ENCODE peak calls at places on chromosomes 4 and X, in seven cellular contexts. R is dermis blood vessel endothelial cell; U is H54; Y is iris pigment epithelial cell; J is NCI-H2081; M is central memory CD8-positive, alpha-beta T cell; V is activated gamma-delta T cell treated with Interleukin-2 at 50 U/mL for 16 hours. D is an unnamed sample.

GRCh38 chr4:1347410-1347864 is 429 bp downstream of the UVSSA start:
- DNase-seq in R (peak), U (peak), Y (peak), J (peak), M (no peak), V (no peak), D (no peak)

GRCh38 chr4:173528378-173529321 is 1.4 kb downstream of the HAND2 start:
- DNase-seq in R (no peak), U (no peak), Y (no peak), J (peak), M (no peak), V (no peak), D (no peak)

GRCh38 chr4:139208404-139208945 is 31.5 kb upstream of the ELF2 start:
- DNase-seq in R (peak), U (no peak), Y (peak), J (no peak), M (no peak), V (no peak), D (peak)

GRCh38 chr4:110611968-110612447 is 10.9 kb downstream of the PITX2 start:
- DNase-seq in R (no peak), U (no peak), Y (peak), J (no peak), M (no peak), V (no peak), D (no peak)

GRCh38 chrX:86349115-86349514 is 200.9 kb downstream of the DACH2 start:
- DNase-seq in R (no peak), U (no peak), Y (no peak), J (no peak), M (no peak), V (no peak), D (no peak)

GRCh38 chr4:36094995-36095394 is 149.3 kb downstream of the ARAP2 start:
- DNase-seq in R (no peak), U (no peak), Y (no peak), J (no peak), M (no peak), V (no peak), D (no peak)

GRCh38 chr4:183253451-183253850 is 66.6 kb downstream of the CLDN22 start:
- DNase-seq in R (no peak), U (no peak), Y (no peak), J (no peak), M (no peak), V (no peak), D (no peak)

GRCh38 chr4:833731-834367 is 7.9 kb upstream of the CPLX1 start:
- DNase-seq in R (no peak), U (no peak), Y (no peak), J (no peak), M (no peak), V (no peak), D (no peak)

GRCh38 chrX:40571600-40571999 is 9.2 kb upstream of the ATP6AP2 start:
- DNase-seq in R (no peak), U (no peak), Y (no peak), J (no peak), M (no peak), V (no peak), D (no peak)

GRCh38 chr4:48483777-48484493 is 792 bp downstream of the SLC10A4 start:
- DNase-seq in R (peak), U (no peak), Y (no peak), J (peak), M (no peak), V (no peak), D (no peak)

GRCh38 chr4:76199664-76200211 is 13.9 kb downstream of the SCARB2 start:
- DNase-seq in R (peak), U (no peak), Y (peak), J (no peak), M (no peak), V (no peak), D (peak)

GRCh38 chr4:139594591-139595185 is 38.7 kb upstream of the SETD7 start:
- DNase-seq in R (no peak), U (no peak), Y (no peak), J (no peak), M (no peak), V (no peak), D (no peak)

GRCh38 chr4:124060261-124060918 is 652.1 kb downstream of the ANKRD50 start:
- DNase-seq in R (peak), U (no peak), Y (peak), J (no peak), M (no peak), V (no peak), D (no peak)

D was measured in SHP77.